ENCODE peak calls at places on chromosome 20, in eight cellular contexts. X, I, Z, Y, J, E, F and S are unnamed samples.

GRCh38 chr20:37905969-37906613 is 3.2 kb downstream of the VSTM2L start:
- DNase-seq in Z (no peak), J (no peak), E (no peak), Y (no peak), I (no peak), X (no peak), F (no peak), S (no peak)

GRCh38 chr20:62367136-62367482 is at the start of gene LAMA5:
- DNase-seq in J (no peak), F (peak; percentile 69), Z (no peak), X (no peak), E (peak; percentile 73), I (no peak), Y (peak; percentile 86), S (peak; percentile 88)

GRCh38 chr20:38842558-38842981 is 37.1 kb downstream of the PPP1R16B start:
- DNase-seq in E (no peak), I (no peak), Z (peak; percentile 28), J (no peak), X (no peak), F (peak; percentile 96), Y (no peak), S (no peak)

GRCh38 chr20:5864873-5865582 is 85.3 kb downstream of the TRMT6 start:
- DNase-seq in F (no peak), Z (no peak), J (no peak), E (no peak), X (peak; percentile 35), Y (no peak), I (no peak), S (no peak)

GRCh38 chr20:37081717-37082289 is 14.0 kb downstream of the RBL1 start:
- DNase-seq in E (no peak), Z (no peak), J (no peak), F (no peak), X (no peak), I (peak; percentile 33), Y (no peak), S (no peak)

GRCh38 chr20:23097636-23098580 is 11.8 kb upstream of the CD93 start:
- DNase-seq in Z (no peak), E (no peak), Y (peak; percentile 55), I (no peak), J (no peak), F (no peak), X (no peak), S (no peak)

GRCh38 chr20:24767623-24768100 is 181.4 kb upstream of the CST7 start:
- DNase-seq in Y (no peak), F (no peak), Z (no peak), E (no peak), J (peak; percentile 17), X (no peak), I (no peak), S (no peak)

GRCh38 chr20:58131111-58131510 is 97.3 kb downstream of the ANKRD60 start:
- DNase-seq in F (no peak), Z (no peak), J (no peak), E (no peak), I (no peak), X (peak; percentile 50), Y (peak; percentile 54), S (peak; percentile 68)

GRCh38 chr20:44910690-44911262 is 916 bp downstream of the PABPC1L start:
- DNase-seq in I (no peak), Z (no peak), Y (no peak), X (no peak), J (no peak), E (no peak), F (peak; percentile 36), S (no peak)

GRCh38 chr20:43762911-43763310 is 36.1 kb upstream of the GTSF1L start:
- DNase-seq in J (no peak), I (no peak), Y (no peak), Z (no peak), E (no peak), F (no peak), X (no peak), S (no peak)

GRCh38 chr20:32629813-32630212 is 43.9 kb downstream of the C20orf203 start:
- DNase-seq in Y (no peak), X (no peak), F (no peak), Z (no peak), I (no peak), E (no peak), J (no peak), S (no peak)

GRCh38 chr20:22320245-22320915 is 264.0 kb downstream of the FOXA2 start:
- DNase-seq in Z (no peak), X (no peak), J (no peak), Y (no peak), I (no peak), F (no peak), E (no peak), S (no peak)

DNA sequence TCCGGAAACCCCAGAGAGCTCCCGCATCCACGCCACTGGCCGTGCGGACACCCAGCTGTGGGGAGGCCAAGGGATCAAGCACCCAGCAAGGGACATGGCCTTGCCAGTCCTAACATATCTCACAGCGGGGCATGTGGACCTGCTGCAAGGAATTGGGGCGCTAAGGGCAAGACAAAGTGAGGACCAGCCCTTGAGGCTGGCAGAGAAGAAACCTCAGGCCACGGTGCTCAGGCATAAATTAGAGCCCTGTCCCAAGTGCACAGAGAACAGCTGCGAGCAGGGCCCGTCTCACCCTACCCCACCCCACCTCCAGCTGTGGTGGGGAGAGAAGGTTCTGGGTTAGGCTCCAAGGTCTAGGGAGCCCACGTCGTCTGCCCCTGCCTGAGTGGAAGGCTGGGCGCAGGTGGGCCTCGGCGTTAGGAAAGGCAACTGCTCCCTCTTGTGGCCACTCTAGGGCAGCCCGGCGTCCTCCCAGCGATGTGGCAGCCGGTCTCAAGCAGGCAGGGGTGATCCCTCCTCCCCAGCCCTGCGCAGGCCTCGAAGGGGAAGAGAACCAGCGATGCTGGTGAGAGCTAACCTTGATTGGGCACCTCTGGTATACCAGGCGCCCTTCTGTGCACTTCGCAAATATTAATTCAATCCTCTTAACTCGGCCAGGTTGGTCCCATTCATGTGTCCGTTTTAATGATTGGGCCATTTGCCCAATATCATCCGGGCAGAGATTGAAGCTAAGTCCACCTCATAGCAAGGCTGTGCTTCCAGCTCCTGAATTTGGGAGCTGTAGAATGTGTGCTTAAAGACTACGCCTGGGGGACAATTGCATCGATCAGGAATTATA is 235.8 kb downstream of the NFATC2 start:
- DNase-seq in X (peak; percentile 81), F (peak; percentile 74), J (peak; percentile 61), Z (no peak), E (peak; percentile 76), Y (peak; percentile 81), I (peak; percentile 64), S (no peak)
- H3K27ac ChIP-seq in X (no peak overlapping the region), F (no peak overlapping the region), J (no peak overlapping the region), Z (no peak overlapping the region), E (no peak overlapping the region), Y (no peak overlapping the region), I (no peak overlapping the region), S (no peak overlapping the region)

GRCh38 chr20:31547720-31548298 is 33.6 kb downstream of the HM13 start:
- DNase-seq in E (no peak), F (peak; percentile 26), J (no peak), Y (no peak), Z (no peak), X (no peak), I (no peak), S (no peak)
- TF ChIP-seq CTCF in E (no peak), F (no peak), J (no peak), Y (no peak), Z (no peak), X (no peak), I (no peak), S (no peak)

DNA sequence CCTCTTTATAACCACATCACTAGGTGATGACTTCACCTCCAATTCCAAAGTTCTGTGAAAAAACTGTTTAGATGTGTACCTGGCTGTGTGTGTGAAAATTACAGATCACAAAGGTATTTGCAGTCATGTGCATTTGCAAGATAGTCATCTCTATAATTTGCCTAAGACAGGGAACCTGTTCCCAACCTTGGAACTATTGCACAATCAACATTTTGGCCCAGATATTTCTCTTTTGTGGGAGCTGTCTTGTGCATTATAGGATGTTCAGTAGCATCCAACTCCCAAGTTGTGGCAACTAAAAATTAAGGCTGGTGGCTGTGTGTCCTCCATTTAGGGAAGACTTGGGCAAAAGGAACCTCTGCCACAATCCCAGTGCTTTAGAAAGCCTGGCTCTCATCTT is 34.0 kb upstream of the FAM210B start:
- DNase-seq in Z (no peak), J (no peak), F (no peak), E (no peak), I (no peak), X (no peak), Y (no peak), S (no peak)
- H3K9me3 ChIP-seq in Z (no peaks in the 10 kb centered on the region), J (no peaks in the 10 kb centered on the region), F (no peaks in the 10 kb centered on the region), E (no peaks in the 10 kb centered on the region), I (no peaks in the 10 kb centered on the region), X (no peaks in the 10 kb centered on the region), Y (no peaks in the 10 kb centered on the region), S (no peaks in the 10 kb centered on the region)

DNA sequence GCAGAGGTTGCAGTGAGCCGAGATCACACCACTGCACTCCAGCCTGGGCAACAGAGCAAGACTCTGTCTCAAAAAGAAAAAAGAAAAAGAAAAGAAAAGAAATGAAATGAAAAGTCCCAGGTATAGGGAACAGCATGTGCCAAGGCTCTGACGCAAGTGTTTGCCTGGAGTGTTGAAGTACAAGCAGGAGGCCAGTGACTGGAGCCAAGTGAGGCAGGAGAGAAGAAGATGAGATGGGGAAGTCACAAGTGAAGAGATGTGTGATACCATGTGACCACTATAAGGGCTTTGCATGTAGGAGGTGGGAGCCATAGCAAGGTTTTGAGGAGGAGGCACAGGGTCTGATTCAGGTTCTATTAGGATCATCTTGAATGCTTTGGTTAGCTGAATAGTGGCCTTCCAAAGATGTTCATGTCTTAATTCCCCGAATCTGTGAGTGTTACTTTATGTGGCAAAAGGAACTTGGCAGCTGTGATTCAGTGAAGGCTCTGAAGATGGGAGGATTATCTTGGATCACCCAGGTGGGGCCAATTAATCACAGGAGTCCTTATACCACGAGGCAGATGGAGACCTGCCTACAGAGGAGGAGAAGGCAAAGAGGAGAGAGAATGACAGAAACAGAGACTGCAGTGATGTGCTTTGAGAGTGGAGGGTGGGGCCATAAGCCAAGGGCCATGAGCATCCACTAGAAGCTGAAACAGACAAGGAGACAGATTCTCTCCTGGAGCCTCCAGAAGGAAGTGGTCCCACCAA is 91.1 kb upstream of the PTPN1 start:
- DNase-seq in Z (no peak), I (no peak), F (no peak), J (no peak), Y (peak; percentile 89), E (peak; percentile 68), X (no peak), S (no peak)
- H3K27ac ChIP-seq in Z (no peak overlapping the region), I (no peak overlapping the region), F (no peak overlapping the region), J (no peak overlapping the region), Y (peak overlapping the region; percentile 27), E (peak overlapping the region; percentile 98), X (no peak overlapping the region), S (no peak overlapping the region)